ENCODE peak calls at places on chromosomes 4 and X, in six cellular contexts. X, O, T, B, U and Z are unnamed samples.

GRCh38 chr4:53273726-53274125 is 92.1 kb downstream of the SCFD2 start:
- DNase-seq in X (no peak), O (no peak), T (no peak), B (no peak), U (no peak), Z (peak; percentile 7)

GRCh38 chrX:100662791-100663190 is 18.8 kb downstream of the SRPX2 start:
- DNase-seq in X (no peak), O (no peak), T (no peak), B (no peak), U (no peak), Z (peak; percentile 61)

GRCh38 chr4:153788419-153789276 is at the start of gene SFRP2:
- DNase-seq in X (no peak), O (no peak), T (no peak), B (peak; percentile 51), U (peak; percentile 79), Z (peak; percentile 7)

GRCh38 chr4:7412586-7412975 is 22.1 kb downstream of the PSAPL1 start:
- DNase-seq in X (peak; percentile 4), O (no peak), T (no peak), B (no peak), U (peak; percentile 31), Z (no peak)

GRCh38 chrX:40154229-40154852 is 56.6 kb upstream of the BCOR start:
- DNase-seq in X (no peak), O (no peak), T (peak; percentile 87), B (peak; percentile 74), U (peak; percentile 76), Z (no peak)

GRCh38 chrX:12332786-12333347 is 194.6 kb downstream of the FRMPD4 start:
- DNase-seq in X (no peak), O (no peak), T (no peak), B (no peak), U (no peak), Z (no peak)

GRCh38 chrX:10512741-10513140 is 107.6 kb downstream of the MID1 start:
- DNase-seq in X (no peak), O (no peak), T (no peak), B (no peak), U (no peak), Z (no peak)

GRCh38 chrX:40778861-40779575 is 43.7 kb upstream of the MED14 start:
- DNase-seq in X (no peak), O (no peak), T (no peak), B (no peak), U (no peak), Z (peak; percentile 75)

GRCh38 chrX:30364229-30364628 is 55.0 kb upstream of the NR0B1 start:
- DNase-seq in X (no peak), O (no peak), T (peak; percentile 94), B (no peak), U (no peak), Z (no peak)

GRCh38 chr4:866761-867390 is 40.9 kb upstream of the CPLX1 start:
- DNase-seq in X (no peak), O (no peak), T (no peak), B (no peak), U (peak; percentile 54), Z (peak; percentile 78)

GRCh38 chr4:19947349-19947748 is 304.4 kb upstream of the SLIT2 start:
- DNase-seq in X (no peak), O (peak; percentile 16), T (no peak), B (no peak), U (no peak), Z (no peak)

GRCh38 chr4:100880012-100880411 is 362.2 kb upstream of the EMCN start:
- DNase-seq in X (no peak), O (no peak), T (no peak), B (no peak), U (no peak), Z (no peak)

GRCh38 chr4:102554482-102554881 is 53.3 kb downstream of the NFKB1 start:
- DNase-seq in X (no peak), O (no peak), T (no peak), B (peak; percentile 87), U (no peak), Z (no peak)

GRCh38 chr4:56821394-56822263 is at the start of gene SPINK2:
- DNase-seq in X (no peak), O (no peak), T (peak; percentile 31), B (no peak), U (peak; percentile 72), Z (peak; percentile 63)

GRCh38 chr4:124804584-124804983 is 92.1 kb upstream of the ANKRD50 start:
- DNase-seq in X (no peak), O (no peak), T (no peak), B (no peak), U (no peak), Z (no peak)

GRCh38 chr4:47017494-47017893 is 13.9 kb upstream of the GABRB1 start:
- DNase-seq in X (no peak), O (no peak), T (no peak), B (no peak), U (no peak), Z (no peak)

GRCh38 chr4:111519683-111520082 is 625.6 kb upstream of the FAM241A start:
- DNase-seq in X (no peak), O (no peak), T (no peak), B (no peak), U (no peak), Z (no peak)

GRCh38 chrX:40550069-40550468 is 30.7 kb upstream of the ATP6AP2 start:
- DNase-seq in X (no peak), O (no peak), T (peak; percentile 70), B (no peak), U (no peak), Z (no peak)

GRCh38 chr4:70670332-70671014 is 4.2 kb upstream of the JCHAIN start:
- DNase-seq in X (no peak), O (no peak), T (no peak), B (no peak), U (no peak), Z (peak; percentile 33)

GRCh38 chr4:140666889-140667614 is 89.1 kb downstream of the TBC1D9 start:
- DNase-seq in X (no peak), O (peak; percentile 23), T (peak; percentile 31), B (no peak), U (no peak), Z (no peak)

GRCh38 chr4:140237616-140238352 is 83.8 kb upstream of the MAML3 start:
- DNase-seq in X (peak; percentile 35), O (peak; percentile 96), T (peak; percentile 97), B (peak; percentile 86), U (peak; percentile 91), Z (peak; percentile 43)